ENCODE peak calls at places on chromosome 18, in five cellular contexts. D, H, Z, S and G are unnamed samples.

GRCh38 chr18:5970032-5970431 is 74.7 kb upstream of the TMEM200C start:
- DNase-seq in D (no peak), H (no peak), Z (no peak), S (no peak), G (no peak)

GRCh38 chr18:74494514-74494913 is 1.6 kb upstream of the CNDP2 start:
- DNase-seq in D (no peak), H (no peak), Z (no peak), S (no peak), G (no peak)

GRCh38 chr18:8615397-8616025 is 6.3 kb downstream of the RAB12 start:
- DNase-seq in D (peak), H (peak), Z (peak), S (no peak), G (no peak)

GRCh38 chr18:62952807-62953206 is 237.5 kb downstream of the PHLPP1 start:
- DNase-seq in D (no peak), H (no peak), Z (no peak), S (no peak), G (no peak)

GRCh38 chr18:79368681-79369080 is 27.0 kb upstream of the NFATC1 start:
- DNase-seq in D (no peak), H (no peak), Z (no peak), S (no peak), G (no peak)

GRCh38 chr18:46155652-46156051 is 51.5 kb downstream of the HAUS1 start:
- DNase-seq in D (no peak), H (no peak), Z (no peak), S (peak), G (peak)

GRCh38 chr18:49024808-49025361 is 74.1 kb upstream of the SMAD7 start:
- DNase-seq in D (no peak), H (no peak), Z (no peak), S (no peak), G (no peak)

GRCh38 chr18:55988537-55988936 is 400.5 kb upstream of the TCF4 start:
- DNase-seq in D (no peak), H (no peak), Z (no peak), S (no peak), G (no peak)

GRCh38 chr18:6879508-6880195 is 150.1 kb downstream of the ARHGAP28 start:
- DNase-seq in D (no peak), H (no peak), Z (no peak), S (no peak), G (no peak)